ENCODE peak calls at places on chromosomes 3 and 15, in four cellular contexts. L is GM04504, V is T-helper 2 cell, J is KBM-7. S is an unnamed sample.

GRCh38 chr3:126415661-126416591 is 21.2 kb downstream of the CFAP100 start:
- DNase-seq in V (no peak), J (no peak), L (no peak), S (no peak)

GRCh38 chr3:159170436-159171003 is 368.7 kb downstream of the MFSD1 start:
- DNase-seq in L (peak), V (no peak), J (no peak), S (no peak)

GRCh38 chr3:65953881-65954733 is 84.6 kb downstream of the MAGI1 start:
- DNase-seq in V (no peak), L (no peak), J (no peak), S (no peak)

GRCh38 chr15:59298255-59298856 is 74.3 kb downstream of the MYO1E start:
- DNase-seq in V (no peak), J (no peak), L (no peak), S (peak)

GRCh38 chr15:79513916-79514315 is 81.8 kb downstream of the MINAR1 start:
- DNase-seq in L (no peak), J (peak), V (no peak), S (no peak)

GRCh38 chr3:194138732-194139084 is 2.8 kb downstream of the HES1 start:
- DNase-seq in J (no peak), L (no peak), V (no peak), S (no peak)

GRCh38 chr3:105649469-105649868 is 219.3 kb downstream of the CBLB start:
- DNase-seq in V (no peak), J (peak), L (no peak), S (no peak)

GRCh38 chr3:5058463-5058862 is 63.6 kb upstream of the ARL8B start:
- DNase-seq in V (no peak), L (peak), J (no peak), S (no peak)

GRCh38 chr15:70584441-70584837 is 178.9 kb downstream of the UACA start:
- DNase-seq in L (no peak), V (no peak), J (no peak), S (no peak)

S was measured in NAMALWA.